ENCODE peak calls at places on chromosome 12, in four cellular contexts. C is H1, X is IMR-90, J is H9. L is an unnamed sample.
A peak's percentile ranks its signal among the peaks of the same experiment; 100 is the strongest.

GRCh38 chr12:131507094-131507493 is 203.8 kb upstream of the SFSWAP start:
- DNase-seq in J (no peak), X (no peak), C (no peak), L (no peak)

GRCh38 chr12:3727877-3728632 is 24.9 kb downstream of the CRACR2A start:
- DNase-seq in X (peak; percentile 33), C (no peak), J (no peak), L (peak; percentile 44)

GRCh38 chr12:118541945-118542344 is 165.6 kb downstream of the SUDS3 start:
- DNase-seq in X (no peak), J (no peak), C (no peak), L (peak; percentile 14)

GRCh38 chr12:91576432-91576831 is 393.8 kb upstream of the DCN start:
- DNase-seq in C (no peak), J (no peak), X (no peak), L (no peak)

GRCh38 chr12:55926738-55927587 is 731 bp downstream of the PYM1 start:
- DNase-seq in C (peak; percentile 94), J (peak; percentile 96), X (peak; percentile 91), L (peak; percentile 97)

GRCh38 chr12:94941440-94941862 is 62.0 kb downstream of the NDUFA12 start:
- DNase-seq in J (no peak), X (peak; percentile 79), C (no peak), L (no peak)

GRCh38 chr12:65279387-65280112 is 1.1 kb downstream of the MSRB3 start:
- DNase-seq in C (no peak), X (peak; percentile 15), J (no peak), L (no peak)

GRCh38 chr12:108773798-108774788 is 42.8 kb upstream of the CORO1C start:
- DNase-seq in C (peak; percentile 45), J (peak; percentile 74), X (peak; percentile 68), L (peak; percentile 76)

GRCh38 chr12:84955298-84955697 is 42.7 kb upstream of the SLC6A15 start:
- DNase-seq in J (no peak), C (no peak), X (peak; percentile 29), L (no peak)

GRCh38 chr12:27623645-27624044 is 72.6 kb upstream of the REP15 start:
- DNase-seq in X (peak; percentile 36), J (no peak), C (no peak), L (no peak)

GRCh38 chr12:68290126-68290525 is 36.7 kb upstream of the IL22 start:
- DNase-seq in J (no peak), C (no peak), X (no peak), L (peak; percentile 56)

GRCh38 chr12:17489452-17489851 is 600.5 kb downstream of the RERGL start:
- DNase-seq in C (no peak), J (peak; percentile 50), X (no peak), L (peak; percentile 13)

GRCh38 chr12:93089805-93090569 is 160.9 kb upstream of the EEA1 start:
- DNase-seq in C (no peak), X (peak; percentile 99), J (no peak), L (no peak)

GRCh38 chr12:120439646-120440247 is 1.8 kb downstream of the COX6A1 start:
- DNase-seq in C (peak; percentile 70), X (peak; percentile 54), J (peak; percentile 85), L (peak; percentile 85)

GRCh38 chr12:127729381-127729780 is 537.6 kb upstream of the TMEM132C start:
- DNase-seq in X (no peak), C (no peak), J (no peak), L (no peak)

GRCh38 chr12:55724226-55724939 is 4.2 kb downstream of the RDH5 start:
- DNase-seq in J (peak; percentile 81), C (peak; percentile 76), X (peak; percentile 69), L (peak; percentile 75)

GRCh38 chr12:104276192-104277131 is 27.1 kb upstream of the EID3 start:
- DNase-seq in J (no peak), X (no peak), C (no peak), L (no peak)

GRCh38 chr12:128840862-128841468 is 12.3 kb upstream of the GLT1D1 start:
- DNase-seq in J (no peak), C (no peak), X (no peak), L (no peak)

GRCh38 chr12:50283924-50284236 is 560 bp upstream of the LIMA1 start:
- DNase-seq in J (no peak), X (no peak), C (no peak), L (no peak)

GRCh38 chr12:96015672-96016071 is 19.5 kb upstream of the HAL start:
- DNase-seq in X (peak; percentile 22), C (no peak), J (peak; percentile 55), L (peak; percentile 59)

GRCh38 chr12:50597200-50598195 is 92.7 kb downstream of the DIP2B start:
- DNase-seq in C (no peak), J (no peak), X (peak; percentile 93), L (peak; percentile 46)

GRCh38 chr12:30753233-30753632 is 1.5 kb downstream of the CAPRIN2 start:
- DNase-seq in X (peak; percentile 39), C (no peak), J (peak; percentile 59), L (peak; percentile 83)

GRCh38 chr12:108772247-108772646 is 40.9 kb upstream of the CORO1C start:
- DNase-seq in C (no peak), X (no peak), J (no peak), L (peak; percentile 55)

GRCh38 chr12:22230280-22230794 is 104.2 kb downstream of the ST8SIA1 start:
- DNase-seq in C (no peak), X (peak; percentile 69), J (no peak), L (no peak)

GRCh38 chr12:45518516-45519235 is 210.8 kb upstream of the ARID2 start:
- DNase-seq in J (no peak), C (no peak), X (no peak), L (no peak)

GRCh38 chr12:106181416-106182114 is 42.8 kb upstream of the NUAK1 start:
- DNase-seq in C (no peak), X (no peak), J (no peak), L (no peak)

GRCh38 chr12:32836710-32837109 is 59.9 kb downstream of the PKP2 start:
- DNase-seq in C (no peak), J (no peak), X (no peak), L (peak; percentile 37)

GRCh38 chr12:26823391-26823790 is 9.6 kb downstream of the ITPR2 start:
- DNase-seq in J (no peak), X (peak; percentile 51), C (no peak), L (no peak)

GRCh38 chr12:115885040-115885439 is 392.5 kb downstream of the MED13L start:
- DNase-seq in X (no peak), C (no peak), J (no peak), L (no peak)

GRCh38 chr12:132489602-132490239 is at the start of gene FBRSL1:
- DNase-seq in C (peak; percentile 92), X (peak; percentile 80), J (peak; percentile 94), L (peak; percentile 80)

GRCh38 chr12:31974673-31975072 is 15.5 kb downstream of the RESF1 start:
- DNase-seq in X (no peak), J (no peak), C (no peak), L (no peak)

GRCh38 chr12:90945070-90945649 is 9.8 kb downstream of the CCER1 start:
- DNase-seq in J (no peak), C (no peak), X (peak; percentile 49), L (no peak)

GRCh38 chr12:52798671-52799497 is 3.0 kb upstream of the KRT3 start:
- DNase-seq in X (peak; percentile 9), C (no peak), J (no peak), L (peak; percentile 32)

GRCh38 chr12:110861729-110862128 is 14.9 kb downstream of the CCDC63 start:
- DNase-seq in X (no peak), J (peak; percentile 61), C (no peak), L (peak; percentile 53)

GRCh38 chr12:110860833-110861291 is 14.1 kb downstream of the CCDC63 start:
- DNase-seq in X (no peak), J (no peak), C (no peak), L (peak; percentile 83)

GRCh38 chr12:110856517-110856916 is 9.7 kb downstream of the CCDC63 start:
- DNase-seq in X (no peak), J (no peak), C (no peak), L (no peak)

GRCh38 chr12:110857528-110857927 is 10.7 kb downstream of the CCDC63 start:
- DNase-seq in J (no peak), X (no peak), C (no peak), L (no peak)

DNA sequence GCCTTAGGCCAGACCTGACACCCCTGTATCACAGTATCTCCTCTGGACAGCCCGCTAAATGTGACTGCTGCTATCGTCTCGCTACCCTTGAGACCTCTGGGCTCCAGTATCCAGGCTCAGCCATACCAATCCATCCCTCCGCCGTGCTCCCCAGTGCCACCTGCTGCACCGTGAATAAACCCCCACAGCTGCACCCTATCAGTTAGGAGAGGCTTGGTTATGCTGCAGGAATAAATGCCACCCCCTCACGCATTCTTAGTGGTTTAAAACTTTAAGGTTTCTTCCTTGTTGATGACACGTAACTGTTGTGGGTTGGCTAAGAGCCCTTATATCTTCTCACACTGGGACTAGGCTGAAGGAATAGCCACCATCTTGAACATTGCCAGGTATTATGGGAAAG is 12.1 kb downstream of the CCDC63 start:
- DNase-seq in X (no peak), J (no peak), C (no peak), L (no peak)
- H2BK5ac ChIP-seq in X (no peak overlapping the region), J (no peak overlapping the region), C (no peak overlapping the region), L (no peak overlapping the region)

GRCh38 chr12:11865835-11866234 is 204.9 kb upstream of the BCL2L14 start:
- DNase-seq in C (no peak), J (no peak), X (no peak), L (no peak)
- H4K5ac ChIP-seq in C (no peak overlapping the region), J (no peak overlapping the region), X (no peak overlapping the region), L (no peak overlapping the region)

GRCh38 chr12:6605425-6606330 is 1.5 kb downstream of the CHD4 start:
- DNase-seq in C (peak; percentile 63), J (peak; percentile 62), X (peak; percentile 37), L (peak; percentile 49)
- H2BK5ac ChIP-seq in C (peak overlapping the region; percentile 82), J (no peak overlapping the region), X (peak overlapping the region; percentile 7), L (no peak overlapping the region)

GRCh38 chr12:39605996-39606395 is 13.6 kb downstream of the ABCD2 start:
- DNase-seq in C (no peak), J (no peak), X (no peak), L (peak; percentile 62)
- H4K5ac ChIP-seq in C (no peak overlapping the region), J (no peak overlapping the region), X (no peak overlapping the region), L (no peak overlapping the region)

L was measured in mesendoderm.